ENCODE peak calls at places on chromosomes 11 and 22, in five cellular contexts. W, Y, X, L and J are unnamed samples.

GRCh38 chr11:2885017-2885675 is 429 bp downstream of the CDKN1C start:
- DNase-seq in L (peak), X (peak), Y (no peak), W (no peak), J (peak)

GRCh38 chr11:73648629-73649046 is 2.3 kb downstream of the PLEKHB1 start:
- DNase-seq in L (no peak), W (peak), Y (no peak), X (no peak), J (no peak)

GRCh38 chr11:134387501-134387900 is 24.5 kb downstream of the B3GAT1 start:
- DNase-seq in W (no peak), Y (no peak), X (no peak), L (no peak), J (no peak)

GRCh38 chr11:73194593-73194992 is 23.5 kb upstream of the P2RY2 start:
- DNase-seq in X (no peak), W (no peak), Y (no peak), L (no peak), J (peak)

GRCh38 chr11:74319139-74319538 is 7.7 kb upstream of the P4HA3 start:
- DNase-seq in W (no peak), X (no peak), L (no peak), Y (no peak), J (no peak)

GRCh38 chr11:80495116-80495515 is 1054.3 kb upstream of the TENM4 start:
- DNase-seq in Y (no peak), X (no peak), W (no peak), L (no peak), J (no peak)

GRCh38 chr11:31110825-31111224 is 258.7 kb downstream of the DCDC1 start:
- DNase-seq in Y (no peak), X (no peak), W (no peak), L (no peak), J (no peak)

GRCh38 chr11:116540019-116540418 is 232.8 kb downstream of the BUD13 start:
- DNase-seq in W (no peak), X (no peak), L (no peak), Y (no peak), J (no peak)

GRCh38 chr11:45412033-45412432 is 125.9 kb upstream of the SYT13 start:
- DNase-seq in L (peak), W (no peak), X (no peak), Y (peak), J (no peak)

GRCh38 chr11:1070594-1071462 is 3.8 kb upstream of the MUC2 start:
- DNase-seq in Y (no peak), L (no peak), W (no peak), X (no peak), J (no peak)

GRCh38 chr22:19691721-19692341 is 22.5 kb upstream of the SEPTIN5 start:
- DNase-seq in Y (no peak), L (no peak), X (peak), W (no peak), J (no peak)

GRCh38 chr11:121703166-121703565 is 250.4 kb upstream of the SORL1-AS1 start:
- DNase-seq in L (no peak), X (no peak), Y (no peak), W (no peak), J (no peak)

GRCh38 chr11:121810291-121810690 is 305.7 kb downstream of the BLID start:
- DNase-seq in L (no peak), Y (no peak), W (no peak), X (no peak), J (no peak)

GRCh38 chr11:22792497-22792896 is 37.1 kb downstream of the SVIP start:
- DNase-seq in L (no peak), W (peak), X (peak), Y (no peak), J (no peak)

GRCh38 chr11:37076866-37077265 is 478.8 kb upstream of the RAG2 start:
- DNase-seq in W (no peak), X (no peak), L (no peak), Y (no peak), J (no peak)

GRCh38 chr11:119305556-119306372 is 11.2 kb downstream of the MCAM start:
- DNase-seq in X (no peak), W (peak), Y (no peak), L (no peak), J (no peak)

GRCh38 chr11:34311126-34311525 is 46.7 kb downstream of the ABTB2 start:
- DNase-seq in L (no peak), W (no peak), Y (no peak), X (no peak), J (no peak)

GRCh38 chr22:39363751-39364484 is 14.1 kb downstream of the SYNGR1 start:
- DNase-seq in X (peak), Y (no peak), W (no peak), L (peak), J (no peak)

GRCh38 chr22:47213571-47214230 is 451.3 kb downstream of the TBC1D22A start:
- DNase-seq in Y (peak), W (peak), L (peak), X (peak), J (no peak)

GRCh38 chr11:96016978-96017502 is 93.1 kb upstream of the MTMR2 start:
- DNase-seq in X (no peak), L (no peak), W (no peak), Y (no peak), J (no peak)

GRCh38 chr11:124920870-124921609 is 2.0 kb downstream of the HEPN1 start:
- DNase-seq in W (no peak), X (no peak), Y (peak), L (peak), J (no peak)

GRCh38 chr11:117045196-117045595 is 53.0 kb downstream of the SIK3 start:
- DNase-seq in Y (no peak), L (no peak), X (peak), W (no peak), J (peak)

GRCh38 chr11:124834526-124835190 is 30.6 kb upstream of the ROBO3 start:
- DNase-seq in Y (no peak), W (no peak), X (no peak), L (no peak), J (no peak)

GRCh38 chr11:8292351-8292750 is 28.7 kb upstream of the LMO1 start:
- DNase-seq in Y (peak), L (no peak), W (no peak), X (no peak), J (no peak)

GRCh38 chr11:67316882-67317364 is 13.6 kb downstream of the SSH3 start:
- DNase-seq in L (no peak), W (no peak), Y (no peak), X (no peak), J (peak)

GRCh38 chr11:44539971-44540370 is 25.5 kb upstream of the CD82 start:
- DNase-seq in X (no peak), L (no peak), Y (no peak), W (no peak), J (no peak)

GRCh38 chr11:36622431-36623136 is 24.5 kb upstream of the RAG2 start:
- DNase-seq in L (peak), W (peak), Y (no peak), X (peak), J (peak)

GRCh38 chr22:36901411-36902142 is 11.9 kb upstream of the CSF2RB start:
- DNase-seq in Y (no peak), L (no peak), X (no peak), W (no peak), J (no peak)

GRCh38 chr11:111792314-111792713 is 26.1 kb upstream of the PPP2R1B start:
- DNase-seq in Y (no peak), X (no peak), W (peak), L (no peak), J (no peak)

GRCh38 chr11:9852465-9852864 is 188.6 kb downstream of the SWAP70 start:
- DNase-seq in X (no peak), L (no peak), Y (no peak), W (no peak), J (no peak)

GRCh38 chr11:30477061-30477460 is 109.1 kb downstream of the MPPED2 start:
- DNase-seq in Y (no peak), W (no peak), X (no peak), L (no peak), J (no peak)

GRCh38 chr11:117996058-117996457 is 9.9 kb downstream of the IL10RA start:
- DNase-seq in X (no peak), L (no peak), W (no peak), Y (no peak), J (no peak)

DNA sequence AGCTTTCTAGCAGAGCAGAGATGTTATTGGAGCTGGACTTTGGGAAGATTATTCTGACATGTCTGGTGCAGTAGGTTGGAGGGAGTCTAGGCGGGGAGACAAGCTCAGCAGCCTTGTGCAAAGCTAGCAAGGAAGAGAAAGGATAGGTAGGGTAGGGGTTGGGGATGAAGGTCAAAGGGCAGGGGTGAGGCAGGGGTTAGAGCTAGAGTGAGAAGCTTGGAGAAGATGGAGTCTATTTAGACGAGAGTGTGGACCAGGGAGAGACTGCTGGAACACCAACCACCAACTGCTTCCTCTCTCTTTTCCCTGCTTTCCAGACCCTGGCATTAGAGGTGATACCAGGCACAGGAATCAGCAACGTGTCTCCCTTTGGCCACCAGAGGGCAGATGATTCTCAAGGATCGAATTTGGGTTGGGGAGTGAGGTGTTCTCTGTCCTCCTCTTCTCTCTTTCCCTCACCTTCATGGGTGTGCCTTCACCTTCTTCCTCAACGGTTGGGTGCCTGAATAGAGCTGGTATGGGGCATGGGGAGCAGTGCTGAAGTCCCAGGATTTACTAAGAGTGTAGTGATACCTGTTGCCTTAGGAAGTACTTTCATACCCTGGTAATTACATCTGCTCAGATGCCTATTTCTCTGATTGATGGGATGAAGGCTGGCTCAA is 1.8 kb upstream of the MARK2 start:
- DNase-seq in L (peak), Y (peak), W (peak), X (peak), J (peak)
- TF ChIP-seq JUND in L (no peak), Y (no peak), W (no peak), X (no peak), J (no peak)

GRCh38 chr11:70742553-70743291 is 344.4 kb downstream of the CTTN start:
- DNase-seq in X (peak), L (peak), Y (peak), W (no peak), J (no peak)
- TF ChIP-seq JUND in X (no peak), L (no peak), Y (no peak), W (no peak), J (no peak)

DNA sequence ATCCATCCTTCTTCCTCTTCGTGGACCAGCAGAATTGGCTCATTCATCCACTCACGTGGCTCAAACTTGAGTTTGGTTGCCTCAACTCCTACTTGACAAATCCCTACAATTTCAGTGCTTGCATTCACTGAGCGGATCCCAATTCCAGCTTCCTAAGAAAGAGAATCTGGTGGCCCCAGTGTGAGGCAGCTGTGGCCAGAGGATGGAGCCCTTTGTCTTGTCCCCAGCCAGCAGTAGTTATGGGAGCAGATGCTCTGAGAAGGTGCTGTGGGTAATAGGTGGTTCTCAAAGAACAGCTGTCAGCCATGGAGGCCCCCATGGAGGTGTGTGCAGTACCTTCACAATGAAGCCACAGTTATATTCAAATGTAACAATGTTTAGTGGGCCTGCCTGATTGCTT is 39.3 kb downstream of the KREMEN1 start:
- DNase-seq in L (no peak), X (no peak), W (no peak), Y (no peak), J (no peak)
- TF ChIP-seq JUND in L (no peak), X (no peak), W (no peak), Y (no peak), J (no peak)

DNA sequence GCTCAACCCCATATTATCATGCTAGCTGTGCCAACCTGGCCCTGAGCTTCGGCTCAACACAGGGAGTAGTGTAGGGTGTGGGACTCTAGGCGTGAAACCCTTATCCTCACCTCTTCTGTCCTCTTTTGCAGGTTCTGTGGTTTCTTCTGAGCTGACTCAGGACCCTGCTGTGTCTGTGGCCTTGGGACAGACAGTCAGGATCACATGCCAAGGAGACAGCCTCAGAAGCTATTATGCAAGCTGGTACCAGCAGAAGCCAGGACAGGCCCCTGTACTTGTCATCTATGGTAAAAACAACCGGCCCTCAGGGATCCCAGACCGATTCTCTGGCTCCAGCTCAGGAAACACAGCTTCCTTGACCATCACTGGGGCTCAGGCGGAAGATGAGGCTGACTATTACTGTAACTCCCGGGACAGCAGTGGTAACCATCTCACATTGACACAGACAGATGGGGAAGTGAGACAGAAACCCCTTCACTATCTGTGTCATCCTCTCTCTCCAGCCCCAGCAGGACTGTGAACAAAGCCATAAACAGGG is 76.4 kb downstream of the GGTLC2 start:
- DNase-seq in Y (no peak), L (no peak), X (no peak), W (no peak), J (no peak)
- TF ChIP-seq JUND in Y (no peak), L (no peak), X (no peak), W (no peak), J (no peak)